ENCODE peak calls at places on chromosomes 4 and X, in six cellular contexts. L is HCT116, X is HepG2, O is H1, F is K562, T is GM12878. A is an unnamed sample.

GRCh38 chr4:22301253-22301652 is 214.6 kb downstream of the ADGRA3 start:
- DNase-seq in L (no peak), X (no peak), O (no peak), F (no peak), T (no peak), A (no peak)

GRCh38 chrX:110665636-110666035 is 130.0 kb downstream of the CHRDL1 start:
- DNase-seq in L (no peak), X (peak), O (no peak), F (peak), T (no peak), A (peak)

GRCh38 chr4:82423245-82424054 is 6.8 kb downstream of the HNRNPDL start:
- DNase-seq in L (no peak), X (no peak), O (no peak), F (no peak), T (no peak), A (no peak)

GRCh38 chr4:19262467-19262866 is 989.2 kb upstream of the SLIT2 start:
- DNase-seq in L (no peak), X (no peak), O (no peak), F (no peak), T (no peak), A (no peak)

GRCh38 chr4:184548651-184549341 is 74.4 kb upstream of the IRF2 start:
- DNase-seq in L (no peak), X (peak), O (no peak), F (no peak), T (no peak), A (peak)

GRCh38 chr4:139777757-139778156 is 112.1 kb downstream of the MGST2 start:
- DNase-seq in L (no peak), X (no peak), O (no peak), F (no peak), T (no peak), A (no peak)

GRCh38 chr4:35105486-35105885 is 1138.8 kb downstream of the ARAP2 start:
- DNase-seq in L (no peak), X (no peak), O (no peak), F (no peak), T (no peak), A (no peak)

GRCh38 chrX:38166478-38167083 is 54.1 kb downstream of the SRPX start:
- DNase-seq in L (peak), X (peak), O (no peak), F (peak), T (no peak), A (no peak)

GRCh38 chr4:53189011-53189410 is 176.8 kb downstream of the SCFD2 start:
- DNase-seq in L (no peak), X (no peak), O (no peak), F (no peak), T (no peak), A (no peak)

GRCh38 chr4:8148159-8148558 is 10.5 kb downstream of the ABLIM2 start:
- DNase-seq in L (no peak), X (no peak), O (no peak), F (no peak), T (no peak), A (no peak)

GRCh38 chr4:20520901-20521300 is 179.4 kb upstream of the PACRGL start:
- DNase-seq in L (no peak), X (no peak), O (no peak), F (no peak), T (no peak), A (no peak)

GRCh38 chrX:137031517-137032377 is 2.0 kb downstream of the GPR101 start:
- DNase-seq in L (no peak), X (no peak), O (no peak), F (peak), T (peak), A (peak)

GRCh38 chr4:38819569-38819968 is 15.0 kb upstream of the TLR1 start:
- DNase-seq in L (no peak), X (no peak), O (no peak), F (no peak), T (peak), A (no peak)

GRCh38 chr4:168648929-168649328 is 152.1 kb downstream of the PALLD start:
- DNase-seq in L (no peak), X (no peak), O (no peak), F (no peak), T (no peak), A (no peak)

GRCh38 chr4:15327311-15328298 is 100.2 kb upstream of the C1QTNF7 start:
- DNase-seq in L (no peak), X (no peak), O (no peak), F (no peak), T (no peak), A (no peak)

GRCh38 chrX:11461181-11462001 is 168.2 kb downstream of the AMELX start:
- DNase-seq in L (no peak), X (no peak), O (no peak), F (peak), T (no peak), A (no peak)

GRCh38 chrX:140180585-140180984 is 215.3 kb upstream of the CXorf66 start:
- DNase-seq in L (no peak), X (no peak), O (no peak), F (no peak), T (no peak), A (no peak)

GRCh38 chr4:176656108-176656507 is 136.6 kb downstream of the VEGFC start:
- DNase-seq in L (no peak), X (no peak), O (no peak), F (no peak), T (no peak), A (no peak)

GRCh38 chr4:20760053-20760452 is 59.8 kb downstream of the PACRGL start:
- DNase-seq in L (no peak), X (no peak), O (no peak), F (peak), T (no peak), A (peak)

GRCh38 chr4:164753873-164754488 is at the start of gene SMIM31:
- DNase-seq in L (no peak), X (no peak), O (no peak), F (no peak), T (no peak), A (no peak)

GRCh38 chrX:150150081-150150779 is 211.9 kb upstream of the EOLA2 start:
- DNase-seq in L (no peak), X (no peak), O (no peak), F (no peak), T (no peak), A (no peak)

GRCh38 chr4:85543832-85544231 is 68.9 kb downstream of the ARHGAP24 start:
- DNase-seq in L (no peak), X (no peak), O (no peak), F (no peak), T (no peak), A (no peak)

GRCh38 chr4:119748853-119749252 is 120.2 kb upstream of the PDE5A start:
- DNase-seq in L (no peak), X (no peak), O (no peak), F (no peak), T (no peak), A (no peak)

GRCh38 chrX:18938710-18939109 is 45.2 kb downstream of the PHKA2 start:
- DNase-seq in L (no peak), X (no peak), O (no peak), F (no peak), T (no peak), A (no peak)

DNA sequence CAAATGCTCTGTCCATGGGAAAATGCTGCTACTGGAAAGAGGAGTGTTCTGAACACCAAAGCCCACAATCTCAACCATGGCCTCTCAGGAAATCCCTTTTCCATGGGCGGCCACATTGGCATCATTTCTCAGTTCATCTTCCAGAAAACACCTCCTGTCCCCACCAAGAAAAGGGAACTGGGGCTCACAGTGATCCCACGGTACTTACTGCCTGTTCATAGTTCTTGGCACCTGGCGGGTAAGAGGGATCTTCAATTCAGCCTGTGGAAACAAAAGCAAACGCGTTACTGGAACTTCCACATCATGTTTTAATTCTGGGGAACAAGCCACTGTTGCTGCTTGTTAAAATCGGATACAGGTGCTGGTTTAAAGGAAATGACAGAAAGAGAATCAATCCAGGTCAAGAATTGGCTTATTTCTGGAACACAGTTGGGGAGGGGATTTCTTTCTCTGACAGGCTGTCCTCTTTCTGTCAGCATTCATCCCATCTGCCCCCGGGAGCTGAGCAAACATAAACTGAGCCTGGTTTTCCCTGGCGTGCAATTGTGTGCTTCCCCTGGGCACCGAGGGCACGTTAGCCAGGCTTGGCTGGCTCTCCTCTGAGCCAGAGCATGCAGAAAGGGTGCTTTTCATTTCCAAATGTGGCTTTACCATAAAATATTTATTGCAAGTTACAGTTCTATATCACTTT is 16.8 kb downstream of the CLNK start:
- DNase-seq in L (no peak), X (no peak), O (no peak), F (no peak), T (no peak), A (no peak)
- TF ChIP-seq ATF3 in L (no peak), X (no peak), O (no peak), F (no peak), T (no peak), A (no peak)

DNA sequence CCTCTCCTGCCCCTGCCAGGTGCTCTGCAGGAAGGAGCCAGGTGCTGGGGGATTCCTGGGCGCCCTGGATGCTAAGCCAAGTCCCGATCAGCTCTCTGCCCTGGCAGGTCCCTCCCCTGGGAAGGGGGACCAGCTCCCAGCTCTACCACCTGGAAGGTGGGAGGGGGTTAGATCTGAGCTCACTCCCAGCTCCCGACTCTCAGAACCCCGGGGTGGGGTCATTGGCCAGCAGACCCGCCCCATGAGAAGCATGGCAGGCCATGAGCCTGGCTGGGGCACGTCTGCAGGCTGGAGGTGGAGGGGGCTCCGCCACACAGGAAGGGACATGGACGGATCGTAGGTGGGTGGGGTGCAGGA is 83.4 kb upstream of the NKX1-1 start:
- DNase-seq in L (no peak), X (no peak), O (no peak), F (no peak), T (no peak), A (peak)
- TF ChIP-seq ATF3 in L (no peak), X (no peak), O (no peak), F (no peak), T (no peak), A (no peak)

DNA sequence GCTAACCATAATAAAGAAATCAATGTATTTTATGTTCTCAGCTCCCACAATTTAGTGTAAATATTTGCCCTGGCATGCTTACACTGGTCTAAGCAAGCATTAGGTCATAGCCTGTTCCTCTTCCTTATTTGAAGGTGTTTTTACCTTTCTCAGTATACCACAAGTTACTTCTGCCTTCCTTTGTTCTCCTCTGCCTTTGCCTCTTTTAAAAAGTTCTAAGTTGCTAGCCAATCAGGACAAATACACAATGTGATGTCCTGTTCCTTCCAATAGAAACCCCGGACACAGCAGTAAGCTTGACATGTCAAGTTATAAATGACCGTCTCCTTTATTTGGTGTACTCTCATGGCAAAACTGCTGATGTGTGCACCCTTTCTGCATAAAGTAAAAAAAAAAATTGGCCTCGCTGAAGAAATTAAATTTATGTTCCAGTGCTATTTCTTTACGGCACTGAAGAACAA is 49.4 kb downstream of the UGT2B10 start:
- DNase-seq in L (no peak), X (peak), O (no peak), F (no peak), T (no peak), A (no peak)
- TF ChIP-seq ATF3 in L (no peak), X (peak), O (no peak), F (no peak), T (no peak), A (no peak)

DNA sequence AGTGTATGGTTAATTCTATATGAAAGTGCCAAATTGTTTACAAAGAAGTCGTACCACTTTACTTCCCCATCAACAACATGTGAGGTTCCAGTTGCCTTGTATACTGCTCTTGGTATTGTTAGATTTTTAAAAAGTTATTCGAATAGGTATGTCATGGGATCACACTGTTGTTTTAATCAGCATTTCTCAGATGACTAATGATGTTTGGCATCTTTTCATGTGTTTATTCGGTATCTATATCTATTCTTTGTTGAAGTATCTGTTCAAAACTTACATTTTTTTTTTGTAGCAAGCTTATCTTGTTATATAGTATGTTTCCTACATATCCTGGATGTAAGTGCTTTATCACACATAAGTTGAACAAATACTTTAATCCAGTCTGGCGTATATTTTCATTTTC is 99.4 kb upstream of the MAB21L2 start:
- DNase-seq in L (no peak), X (no peak), O (no peak), F (no peak), T (no peak), A (no peak)
- TF ChIP-seq ATF3 in L (no peak), X (no peak), O (no peak), F (no peak), T (no peak), A (no peak)

GRCh38 chr4:107718351-107718965 is 1.6 kb downstream of the PAPSS1 start:
- DNase-seq in L (no peak), X (no peak), O (no peak), F (no peak), T (peak), A (no peak)

GRCh38 chr4:107721436-107722090 is 1.5 kb upstream of the PAPSS1 start:
- DNase-seq in L (no peak), X (no peak), O (peak), F (no peak), T (no peak), A (peak)

GRCh38 chr4:107719927-107720722 is at the start of gene PAPSS1:
- DNase-seq in L (peak), X (peak), O (peak), F (peak), T (peak), A (peak)

GRCh38 chr4:107719211-107719926 is 665 bp downstream of the PAPSS1 start:
- DNase-seq in L (no peak), X (peak), O (no peak), F (no peak), T (no peak), A (no peak)
- TF ChIP-seq ATF3 in L (no peak), X (no peak), O (no peak), F (no peak), T (no peak), A (no peak)

DNA sequence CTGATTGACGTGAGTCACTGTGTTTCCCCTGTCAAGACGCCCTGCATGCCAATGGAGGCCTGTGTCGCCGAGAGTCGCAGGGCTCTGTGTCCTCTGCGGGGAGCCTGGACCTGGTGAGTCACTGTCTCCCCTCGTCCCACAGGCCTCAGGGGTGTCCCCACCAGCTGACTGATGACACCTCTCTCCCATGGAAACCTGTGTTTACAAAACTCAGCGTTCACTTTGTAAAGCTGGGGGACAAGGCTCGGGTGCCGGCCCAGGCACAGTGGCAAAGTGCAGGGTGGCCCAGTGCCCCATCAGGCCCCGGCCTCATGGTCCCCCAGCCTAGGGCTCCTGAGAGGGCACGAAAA is 21.2 kb upstream of the HGFAC start:
- DNase-seq in L (no peak), X (no peak), O (no peak), F (no peak), T (no peak), A (no peak)
- TF ChIP-seq ATF3 in L (no peak), X (no peak), O (no peak), F (no peak), T (no peak), A (no peak)

GRCh38 chrX:103734125-103734760 is 23.5 kb downstream of the TMEM31 start:
- DNase-seq in L (no peak), X (no peak), O (no peak), F (no peak), T (no peak), A (no peak)
- TF ChIP-seq ATF3 in L (no peak), X (no peak), O (no peak), F (no peak), T (no peak), A (no peak)